ENCODE peak calls at places on chromosomes 16 and 17, in nine cellular contexts. Q is lower leg skin, T is GM20000, Y is HCT116, I is GM12865, P is psoas muscle, K is foreskin fibroblast, R is Peyer's patch, G is AG10803. A is an unnamed sample.

GRCh38 chr17:50222922-50223321 is 21.5 kb upstream of the COL1A1 start:
- DNase-seq in T (no peak), Q (no peak), R (peak; percentile 28), P (no peak), Y (no peak), K (no peak), G (peak; percentile 68), I (no peak), A (no peak)

GRCh38 chr16:7246578-7246977 is 86.1 kb upstream of the RBFOX1 start:
- DNase-seq in Q (no peak), K (no peak), I (no peak), P (no peak), T (no peak), R (no peak), Y (no peak), G (no peak), A (no peak)

GRCh38 chr17:5667871-5668270 is 83.6 kb upstream of the NLRP1 start:
- DNase-seq in Y (peak; percentile 19), P (no peak), T (no peak), K (peak; percentile 7), R (no peak), I (peak; percentile 24), Q (peak; percentile 42), G (no peak), A (no peak)

GRCh38 chr16:85104821-85105391 is 7.4 kb downstream of the CIBAR2 start:
- DNase-seq in Q (no peak), P (peak; percentile 83), T (peak; percentile 50), G (no peak), I (peak; percentile 64), R (peak; percentile 66), K (no peak), Y (no peak), A (peak; percentile 63)

GRCh38 chr16:30870904-30871303 is 23.0 kb downstream of the BCL7C start:
- DNase-seq in K (no peak), Y (no peak), R (no peak), I (no peak), G (no peak), T (no peak), Q (no peak), P (no peak), A (no peak)

GRCh38 chr17:45429338-45430005 is 3.2 kb downstream of the ARHGAP27 start:
- DNase-seq in Y (no peak), T (no peak), Q (no peak), P (peak; percentile 48), R (peak; percentile 68), I (no peak), G (no peak), K (peak; percentile 40), A (no peak)

GRCh38 chr17:15006421-15006820 is 258.7 kb downstream of the PMP22 start:
- DNase-seq in T (no peak), G (no peak), R (no peak), K (no peak), P (no peak), I (no peak), Y (no peak), Q (no peak), A (no peak)

GRCh38 chr17:31389673-31390381 is 1.6 kb upstream of the RAB11FIP4 start:
- DNase-seq in Y (no peak), I (no peak), Q (peak; percentile 62), T (no peak), G (no peak), K (no peak), R (no peak), P (no peak), A (no peak)

GRCh38 chr16:10922328-10923145 is 19.7 kb downstream of the DEXI start:
- DNase-seq in Y (no peak), I (no peak), Q (no peak), T (no peak), G (peak; percentile 64), R (no peak), K (peak; percentile 87), P (peak; percentile 93), A (no peak)

GRCh38 chr17:19724501-19725420 is 8.4 kb upstream of the SLC47A2 start:
- DNase-seq in I (peak; percentile 37), K (peak; percentile 39), P (peak; percentile 85), R (peak; percentile 83), G (peak; percentile 34), T (no peak), Q (peak; percentile 96), Y (no peak), A (no peak)

GRCh38 chr17:48529191-48529979 is 1.4 kb downstream of the HOXB1 start:
- DNase-seq in R (peak; percentile 36), P (no peak), K (no peak), Y (no peak), G (no peak), Q (no peak), T (peak; percentile 25), I (no peak), A (no peak)

DNA sequence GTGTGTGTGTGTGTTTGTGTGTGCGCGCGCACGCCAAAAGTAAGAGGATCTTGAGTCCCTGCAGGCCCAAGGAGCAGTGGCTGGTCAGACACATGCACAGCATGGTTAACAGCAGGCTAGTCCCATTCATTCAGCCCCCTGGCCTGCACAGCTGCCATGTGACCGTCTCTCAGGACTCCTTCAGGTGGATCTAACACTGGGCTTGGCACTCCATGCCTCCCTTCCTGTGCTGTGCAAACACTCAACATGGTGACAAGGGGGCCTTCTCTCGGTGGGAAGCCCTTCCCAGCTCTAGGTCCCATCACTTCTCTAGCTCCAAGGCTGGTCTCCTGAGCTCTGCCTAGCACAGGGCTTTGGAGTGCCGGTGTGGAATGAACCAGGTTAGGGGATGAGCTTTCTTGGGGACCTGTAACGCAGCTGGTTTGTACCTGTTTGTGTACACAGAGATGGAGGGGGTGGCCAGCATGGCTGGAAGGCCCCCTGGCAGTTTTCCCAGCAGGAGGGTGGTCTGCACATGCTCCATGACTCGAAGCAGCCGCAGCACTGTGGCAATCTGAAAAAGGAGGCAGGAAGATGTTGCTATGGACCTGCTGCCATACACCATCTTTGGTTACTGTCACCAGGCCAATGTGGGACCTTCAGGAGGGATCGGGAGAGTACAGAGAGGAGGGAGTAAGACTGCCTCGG is 69.4 kb upstream of the GCSH start:
- DNase-seq in Q (no peak), T (no peak), K (no peak), R (no peak), G (no peak), I (no peak), Y (no peak), P (no peak), A (no peak)
- TF ChIP-seq CTCF in Q (no peak), T (no peak), K (no peak), R (no peak), G (no peak), I (no peak), Y (no peak), P (no peak), A (no peak)

DNA sequence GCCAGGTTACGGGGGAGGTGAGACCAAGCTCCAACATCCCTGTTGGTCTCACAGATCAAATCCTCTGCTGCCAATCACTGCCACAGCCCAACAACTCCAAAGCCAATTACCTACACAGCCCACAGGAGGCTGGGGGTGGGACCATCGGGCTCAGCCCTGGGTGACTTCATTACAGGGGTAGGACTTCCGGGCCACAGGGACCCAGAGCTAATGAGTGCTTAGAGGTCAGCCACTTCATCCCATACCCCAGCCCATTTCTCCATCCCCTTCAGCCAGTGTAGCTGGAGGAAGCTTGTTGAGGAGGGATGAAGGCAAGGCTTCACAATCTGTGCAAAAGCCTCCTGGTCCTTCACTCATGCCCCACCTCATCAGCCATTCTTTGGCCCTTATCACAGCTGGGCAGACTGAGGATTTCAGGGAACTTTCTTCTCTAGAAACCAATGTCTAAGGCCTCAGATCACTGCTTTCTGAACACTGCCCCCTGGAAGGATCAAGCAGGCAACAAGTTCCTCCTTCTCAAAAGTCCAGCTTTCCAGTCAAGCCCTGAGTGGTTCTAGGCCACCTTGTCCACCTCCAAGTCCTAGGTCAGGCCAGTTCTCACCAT is 5.8 kb downstream of the FOXN1 start:
- DNase-seq in G (no peak), T (no peak), R (no peak), K (no peak), Y (no peak), P (no peak), I (no peak), Q (no peak), A (no peak)
- TF ChIP-seq CTCF in G (no peak), T (no peak), R (no peak), K (peak; percentile 9), Y (no peak), P (no peak), I (no peak), Q (no peak), A (no peak)

DNA sequence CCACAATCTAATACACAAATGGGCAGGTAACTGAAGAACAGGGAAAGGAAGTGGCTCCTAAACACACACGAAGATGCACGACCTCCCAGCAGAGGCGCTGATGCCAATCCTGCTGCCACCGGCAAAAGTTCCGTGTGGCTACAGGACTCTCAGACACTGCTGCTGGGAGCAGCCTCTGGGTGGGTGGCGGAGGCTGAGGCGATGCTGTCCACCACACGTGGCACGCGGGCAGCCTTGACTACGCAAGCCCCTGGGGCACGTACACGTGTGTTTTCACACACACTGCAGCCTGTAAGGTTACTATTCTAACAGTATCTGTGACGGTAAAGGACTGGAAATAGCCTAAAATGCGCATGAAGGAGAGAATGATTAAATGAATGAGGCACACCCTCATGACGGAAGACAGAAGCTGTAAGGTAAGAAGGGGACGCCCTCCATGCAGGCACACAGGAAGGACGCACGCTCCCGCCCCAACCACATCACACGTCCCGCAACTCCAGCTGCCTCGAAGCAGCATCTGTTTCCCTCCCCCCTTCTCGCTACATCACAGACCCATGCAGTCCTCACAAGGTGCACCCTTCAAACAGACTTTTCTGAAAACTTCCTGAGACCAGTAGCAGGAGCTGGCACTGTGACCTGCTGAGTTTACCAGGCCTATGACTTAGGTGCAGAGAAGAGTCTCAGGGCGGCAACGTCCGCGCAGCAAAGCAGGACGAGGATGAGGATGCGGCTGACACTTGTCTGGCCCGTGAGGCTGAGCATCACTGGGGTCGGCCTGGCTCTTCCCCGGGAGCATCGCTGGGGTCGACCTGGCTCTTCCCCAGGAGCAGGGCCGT is 28.7 kb upstream of the FASN start:
- DNase-seq in P (no peak), R (peak; percentile 81), I (no peak), Y (no peak), T (no peak), G (no peak), Q (no peak), K (no peak), A (no peak)
- TF ChIP-seq CTCF in P (no peak), R (no peak), I (no peak), Y (no peak), T (no peak), G (no peak), Q (no peak), K (no peak), A (no peak)

DNA sequence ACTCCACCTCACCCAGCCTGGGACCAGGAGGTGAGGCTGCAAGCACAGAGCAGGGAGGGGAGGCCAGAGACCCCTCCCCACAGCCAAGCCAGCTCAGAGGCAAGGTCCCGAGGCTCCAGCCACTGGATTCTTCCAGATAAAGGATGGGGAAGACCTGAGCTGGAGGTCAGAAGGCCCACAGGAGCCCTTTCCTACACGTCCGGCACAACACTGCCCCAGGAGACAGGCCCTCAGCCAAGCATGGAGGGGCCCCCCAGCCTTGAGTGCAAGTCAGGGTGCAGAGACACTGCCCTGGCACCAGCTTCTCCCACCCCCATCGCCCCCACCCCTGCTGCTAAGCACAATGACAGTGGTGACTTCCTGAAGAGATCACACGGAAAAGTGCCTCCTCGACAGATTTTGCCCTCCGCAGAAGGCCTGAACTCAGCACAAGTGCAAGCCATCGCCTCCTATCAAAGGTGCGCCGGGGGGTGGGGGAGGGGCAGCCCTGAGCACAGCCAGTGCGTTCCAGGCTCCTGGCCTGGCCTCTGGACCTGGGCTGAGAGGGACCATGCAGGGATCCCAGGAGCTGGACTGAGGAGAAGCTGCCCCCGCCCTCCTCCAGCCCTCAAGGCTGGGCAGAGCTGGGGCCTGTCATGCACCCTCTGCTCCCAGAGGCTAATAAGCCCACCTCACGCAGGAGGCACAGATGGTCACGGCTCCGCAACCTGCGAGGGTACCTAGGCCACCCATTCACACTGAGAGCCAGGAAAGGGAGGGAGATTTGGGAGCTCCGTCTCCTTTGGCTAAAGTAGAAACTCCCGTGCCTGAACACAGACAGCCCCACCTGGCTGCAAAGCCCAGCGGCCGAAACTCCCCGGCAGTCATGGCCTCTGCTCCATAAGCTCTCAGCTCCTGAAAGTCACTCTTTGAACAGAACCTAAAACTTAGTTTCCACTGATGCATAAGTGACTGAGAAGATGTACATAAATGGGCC is 2.7 kb downstream of the MAFG start:
- DNase-seq in Y (no peak), G (no peak), T (no peak), R (peak; percentile 74), I (no peak), P (no peak), K (no peak), Q (no peak), A (no peak)
- TF ChIP-seq CTCF in Y (no peak), G (no peak), T (no peak), R (no peak), I (no peak), P (no peak), K (no peak), Q (no peak), A (no peak)